ENCODE peak calls at places on chromosome 9, in five cellular contexts. G is K562, Z is H1, T is GM12878, O is HepG2. F is an unnamed sample.

GRCh38 chr9:115373000-115373709 is 255.2 kb upstream of the TNC start:
- DNase-seq in G (no peak), T (peak), Z (no peak), O (peak), F (peak)

GRCh38 chr9:13728121-13728520 is 448.6 kb upstream of the MPDZ start:
- DNase-seq in Z (no peak), G (no peak), O (no peak), T (no peak), F (no peak)

GRCh38 chr9:3692606-3693005 is 166.8 kb upstream of the RFX3 start:
- DNase-seq in Z (no peak), T (no peak), O (no peak), G (no peak), F (no peak)

GRCh38 chr9:123431581-123431980 is 75.6 kb downstream of the CRB2 start:
- DNase-seq in G (no peak), O (no peak), Z (no peak), T (no peak), F (no peak)

GRCh38 chr9:112366591-112366990 is 13.3 kb upstream of the HSDL2 start:
- DNase-seq in G (no peak), Z (peak), O (peak), T (no peak), F (no peak)

GRCh38 chr9:27445057-27445990 is 78.8 kb upstream of the IFNK start:
- DNase-seq in G (no peak), Z (no peak), T (no peak), O (no peak), F (no peak)

GRCh38 chr9:20208951-20209350 is 413.3 kb downstream of the MLLT3 start:
- DNase-seq in O (no peak), Z (no peak), G (no peak), T (no peak), F (no peak)

GRCh38 chr9:83670381-83670780 is 37.4 kb downstream of the UBQLN1 start:
- DNase-seq in T (no peak), G (no peak), Z (no peak), O (no peak), F (no peak)

GRCh38 chr9:127162567-127163365 is 40.3 kb upstream of the ANGPTL2 start:
- DNase-seq in T (no peak), Z (no peak), G (no peak), O (no peak), F (no peak)

GRCh38 chr9:115328228-115328627 is 210.3 kb upstream of the TNC start:
- DNase-seq in G (no peak), T (no peak), O (no peak), Z (no peak), F (no peak)

GRCh38 chr9:34493972-34494535 is 28.7 kb downstream of the ENHO start:
- DNase-seq in G (peak), Z (peak), O (no peak), T (no peak), F (peak)

GRCh38 chr9:112203536-112203935 is 28.4 kb upstream of the SUSD1 start:
- DNase-seq in O (no peak), G (no peak), T (no peak), Z (no peak), F (no peak)

GRCh38 chr9:38228331-38229122 is 159.5 kb upstream of the SHB start:
- DNase-seq in Z (no peak), T (no peak), O (no peak), G (no peak), F (no peak)

GRCh38 chr9:2621678-2622360 is at the start of gene VLDLR:
- DNase-seq in O (no peak), T (no peak), G (peak), Z (peak), F (peak)

GRCh38 chr9:133101356-133102189 is 19.5 kb downstream of the RALGDS start:
- DNase-seq in Z (no peak), G (no peak), T (no peak), O (no peak), F (no peak)

GRCh38 chr9:1941989-1942388 is 73.2 kb upstream of the SMARCA2 start:
- DNase-seq in T (no peak), Z (no peak), G (no peak), O (no peak), F (no peak)

GRCh38 chr9:6945871-6946270 is 188.1 kb downstream of the KDM4C start:
- DNase-seq in Z (no peak), G (no peak), O (no peak), T (no peak), F (no peak)

GRCh38 chr9:134290603-134291451 is 35.4 kb upstream of the RXRA start:
- DNase-seq in O (no peak), T (no peak), Z (no peak), G (no peak), F (no peak)

GRCh38 chr9:134589748-134590147 is 51.9 kb upstream of the COL5A1 start:
- DNase-seq in Z (no peak), T (no peak), O (no peak), G (no peak), F (no peak)

GRCh38 chr9:4680178-4680535 is 788 bp downstream of the CDC37L1 start:
- DNase-seq in O (no peak), Z (no peak), G (no peak), T (no peak), F (no peak)

GRCh38 chr9:110109331-110110110 is 98.4 kb downstream of the C9orf152 start:
- DNase-seq in G (no peak), T (no peak), O (no peak), Z (no peak), F (no peak)

GRCh38 chr9:35703906-35704672 is 14.4 kb upstream of the TPM2 start:
- DNase-seq in G (no peak), Z (no peak), O (no peak), T (no peak), F (no peak)

GRCh38 chr9:113580041-113580953 is 116.8 kb downstream of the RGS3 start:
- DNase-seq in G (no peak), O (no peak), Z (no peak), T (peak), F (no peak)

GRCh38 chr9:93591706-93592388 is 15.5 kb downstream of the PHF2 start:
- DNase-seq in Z (peak), T (no peak), O (no peak), G (no peak), F (no peak)

GRCh38 chr9:36064448-36065037 is 27.8 kb downstream of the RECK start:
- DNase-seq in T (no peak), G (no peak), O (no peak), Z (no peak), F (no peak)

GRCh38 chr9:77210116-77210515 is 32.8 kb downstream of the VPS13A start:
- DNase-seq in T (no peak), G (no peak), Z (no peak), O (peak), F (no peak)

GRCh38 chr9:124355032-124355940 is 60.0 kb downstream of the PSMB7 start:
- DNase-seq in T (no peak), Z (no peak), G (no peak), O (no peak), F (no peak)

GRCh38 chr9:126526218-126527108 is 87.3 kb upstream of the LMX1B start:
- DNase-seq in T (no peak), G (no peak), Z (no peak), O (no peak), F (no peak)

GRCh38 chr9:91714020-91714721 is 235.9 kb downstream of the ROR2 start:
- DNase-seq in O (no peak), G (peak), Z (peak), T (no peak), F (peak)

GRCh38 chr9:127684576-127684975 is 22.2 kb upstream of the CFAP157 start:
- DNase-seq in G (no peak), Z (no peak), O (no peak), T (no peak), F (no peak)

GRCh38 chr9:133691191-133691590 is 47.0 kb downstream of the SARDH start:
- DNase-seq in G (no peak), O (no peak), T (no peak), Z (no peak), F (no peak)

GRCh38 chr9:16322849-16323248 is 547.6 kb downstream of the BNC2 start:
- DNase-seq in O (no peak), T (no peak), Z (no peak), G (no peak), F (no peak)

GRCh38 chr9:127053908-127054307 is 68.5 kb downstream of the ANGPTL2 start:
- DNase-seq in G (no peak), Z (no peak), T (no peak), O (no peak), F (no peak)

GRCh38 chr9:5825223-5825622 is 7.7 kb downstream of the ERMP1 start:
- DNase-seq in O (no peak), Z (no peak), G (no peak), T (no peak), F (no peak)

GRCh38 chr9:15138357-15138686 is 168.7 kb downstream of the TTC39B start:
- DNase-seq in G (no peak), O (no peak), T (no peak), Z (no peak), F (no peak)

GRCh38 chr9:136438548-136438908 is 1.1 kb downstream of the INPP5E start:
- DNase-seq in Z (no peak), O (no peak), T (no peak), G (no peak), F (peak)

GRCh38 chr9:125493861-125494554 is 213.0 kb downstream of the MAPKAP1 start:
- DNase-seq in T (no peak), O (no peak), Z (no peak), G (no peak), F (no peak)

GRCh38 chr9:71694332-71694731 is 74.0 kb downstream of the CEMIP2 start:
- DNase-seq in O (no peak), Z (no peak), G (no peak), T (no peak), F (no peak)

GRCh38 chr9:71690058-71690691 is 78.1 kb downstream of the CEMIP2 start:
- DNase-seq in O (no peak), T (no peak), G (no peak), Z (no peak), F (no peak)

GRCh38 chr9:71691036-71691435 is 77.3 kb downstream of the CEMIP2 start:
- DNase-seq in O (no peak), T (no peak), G (no peak), Z (no peak), F (no peak)

GRCh38 chr9:71693607-71694006 is 74.7 kb downstream of the CEMIP2 start:
- DNase-seq in O (no peak), T (no peak), Z (no peak), G (no peak), F (no peak)

DNA sequence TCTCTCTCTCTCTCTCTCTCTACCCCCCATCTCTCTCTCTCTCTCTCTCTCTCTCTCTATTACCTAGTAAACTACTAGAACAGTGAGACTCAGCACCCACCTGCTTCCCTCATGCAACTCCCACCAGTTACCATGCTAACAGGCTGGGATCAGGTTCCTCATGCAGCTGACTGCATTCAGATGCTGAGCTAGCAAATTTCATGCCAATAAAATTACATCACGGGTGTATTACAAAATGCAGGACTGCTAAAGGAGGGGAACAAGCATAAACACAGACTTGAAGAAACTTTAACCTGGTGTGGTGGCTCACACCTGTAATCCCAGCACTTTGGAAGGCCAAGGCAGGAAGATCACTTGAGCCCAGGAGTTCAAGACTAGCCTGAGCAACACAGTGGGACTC is 76.0 kb downstream of the CEMIP2 start:
- DNase-seq in T (no peak), O (no peak), Z (no peak), G (no peak), F (no peak)
- TF ChIP-seq KDM1A in T (no peak), O (no peak), Z (no peak), G (no peak), F (no peak)

DNA sequence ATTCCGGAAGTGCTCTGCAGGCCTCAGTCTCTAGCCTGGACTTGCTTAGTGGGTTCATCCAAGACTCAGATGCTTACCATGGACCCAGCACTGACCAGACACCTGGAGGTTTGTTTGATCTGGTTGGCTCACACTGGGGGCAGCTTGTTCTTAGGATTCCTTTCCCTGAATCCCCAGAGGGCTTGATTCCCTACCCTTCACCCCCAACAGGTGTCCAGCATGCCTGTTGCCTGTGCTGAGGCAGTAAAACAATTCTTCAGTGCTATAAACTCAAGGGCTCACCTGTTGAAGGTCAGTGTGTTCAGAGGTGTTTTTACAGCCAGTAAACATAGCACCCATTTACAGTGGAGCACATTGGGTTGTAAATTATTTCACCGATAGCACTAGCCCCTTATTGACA is 123.7 kb upstream of the KLF4 start:
- DNase-seq in T (no peak), G (no peak), Z (no peak), O (no peak), F (no peak)
- TF ChIP-seq KDM1A in T (no peak), G (no peak), Z (no peak), O (no peak), F (no peak)

GRCh38 chr9:129998491-129999122 is 44.4 kb downstream of the FNBP1 start:
- DNase-seq in T (no peak), Z (no peak), O (no peak), G (no peak), F (no peak)
- TF ChIP-seq KDM1A in T (no peak), Z (no peak), O (no peak), G (no peak), F (no peak)

GRCh38 chr9:117516676-117517632 is 102.1 kb upstream of the ASTN2 start:
- DNase-seq in G (no peak), T (no peak), Z (no peak), O (no peak), F (no peak)
- TF ChIP-seq KDM1A in G (no peak), T (no peak), Z (no peak), O (no peak), F (no peak)

DNA sequence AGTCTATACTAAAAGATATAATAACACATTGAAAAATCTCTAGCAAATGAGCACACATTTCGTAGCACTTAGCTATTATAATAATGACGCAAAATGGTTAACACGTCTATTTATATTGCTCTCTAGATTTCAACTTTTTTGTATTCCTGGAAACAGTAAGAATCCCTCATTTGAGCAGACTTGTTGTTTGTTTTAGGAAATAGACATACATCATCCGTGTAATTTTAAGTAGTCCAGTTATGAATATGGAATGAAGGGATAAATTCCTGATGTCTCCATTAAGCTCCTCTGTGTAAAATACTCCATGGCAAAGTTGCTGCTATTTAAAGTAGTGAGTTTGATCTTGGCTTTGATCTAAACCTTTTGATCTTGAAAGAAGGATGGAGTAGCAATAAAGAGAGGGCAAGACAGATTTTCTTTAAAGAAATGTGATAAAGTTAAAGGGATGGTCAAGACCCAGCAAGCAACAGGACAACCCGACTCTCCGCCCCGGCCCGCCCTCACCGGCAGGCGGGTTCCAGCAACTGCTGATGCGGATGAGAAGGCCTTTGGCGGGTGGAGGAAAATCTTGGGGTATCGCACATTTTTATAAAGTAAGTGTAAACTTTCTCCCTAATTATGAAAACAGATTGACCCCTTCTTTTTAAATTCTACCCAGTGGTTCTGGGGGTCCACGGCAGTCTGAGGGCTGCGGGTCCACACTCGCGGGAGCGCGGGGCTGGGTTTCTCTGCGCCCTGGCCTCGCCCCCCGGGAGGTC is 277.4 kb downstream of the AOPEP start:
- DNase-seq in O (peak), T (no peak), G (peak), Z (no peak), F (peak)
- TF ChIP-seq KDM1A in O (no peak), T (no peak), G (no peak), Z (no peak), F (no peak)

GRCh38 chr9:121700831-121701419 is 49.5 kb downstream of the DAB2IP start:
- DNase-seq in T (no peak), Z (no peak), G (no peak), O (no peak), F (no peak)
- TF ChIP-seq KDM1A in T (no peak), Z (no peak), G (no peak), O (no peak), F (no peak)

GRCh38 chr9:106403081-106403480 is 459.9 kb upstream of the ZNF462 start:
- DNase-seq in T (no peak), G (no peak), O (peak), Z (no peak), F (no peak)
- TF ChIP-seq KDM1A in T (no peak), G (no peak), O (no peak), Z (no peak), F (no peak)

GRCh38 chr9:101635473-101635872 is 40.7 kb upstream of the PPP3R2 start:
- DNase-seq in Z (no peak), T (no peak), G (no peak), O (no peak), F (peak)

GRCh38 chr9:101631892-101632291 is 37.1 kb upstream of the PPP3R2 start:
- DNase-seq in Z (no peak), G (no peak), O (no peak), T (no peak), F (no peak)

GRCh38 chr9:101636247-101636646 is 41.5 kb upstream of the PPP3R2 start:
- DNase-seq in Z (no peak), O (no peak), T (no peak), G (no peak), F (no peak)

GRCh38 chr9:101639301-101639700 is 44.5 kb upstream of the PPP3R2 start:
- DNase-seq in O (no peak), T (no peak), Z (no peak), G (no peak), F (no peak)

DNA sequence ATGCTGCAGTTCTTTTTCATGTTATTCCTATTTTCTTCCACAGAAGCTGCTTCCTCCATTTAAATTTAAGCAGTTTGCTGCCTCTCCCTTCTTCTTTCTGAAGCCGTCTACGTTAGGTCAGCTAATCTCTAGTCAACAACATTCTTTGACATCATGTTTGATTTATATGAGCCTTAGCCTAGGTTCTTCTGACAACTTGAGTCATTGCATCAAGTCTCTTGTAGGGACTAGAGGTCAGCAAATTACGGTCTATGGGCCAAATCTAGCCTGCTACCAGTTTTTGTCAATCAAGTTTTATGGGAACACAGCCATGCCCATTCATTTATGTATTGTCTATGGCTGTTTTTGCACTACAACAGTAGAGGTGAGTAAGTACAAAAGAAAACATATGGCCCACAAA is 40.3 kb upstream of the PPP3R2 start:
- DNase-seq in T (no peak), G (no peak), Z (no peak), O (no peak), F (no peak)
- TF ChIP-seq KDM1A in T (no peak), G (no peak), Z (no peak), O (no peak), F (no peak)

DNA sequence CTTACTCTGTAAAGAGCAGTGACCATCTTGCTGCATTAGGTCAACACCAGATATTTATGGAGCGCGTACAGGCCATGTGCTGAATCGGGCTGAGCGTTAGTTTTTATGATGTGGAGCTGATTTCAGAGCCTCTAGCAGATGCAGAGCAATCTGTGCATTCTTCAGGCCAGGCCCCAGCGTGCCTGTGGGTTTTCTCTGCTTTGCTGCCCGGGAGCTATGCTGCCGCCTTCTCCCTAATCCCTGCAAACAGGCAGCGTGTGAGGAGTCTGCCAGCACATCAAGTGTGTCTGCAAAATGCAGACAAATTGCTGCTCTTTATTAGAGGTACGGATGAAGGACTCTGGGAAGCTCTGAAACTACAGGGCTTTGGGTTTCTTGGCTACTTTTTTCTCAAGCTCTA is 170.0 kb downstream of the NTRK2 start:
- DNase-seq in O (no peak), Z (no peak), T (no peak), G (no peak), F (no peak)
- TF ChIP-seq KDM1A in O (no peak), Z (no peak), T (no peak), G (no peak), F (no peak)